ENCODE peak calls at places on chromosomes 12 and 14, in ten cellular contexts. B is HepG2, M is upper lobe of left lung, O is stomach, Z is breast epithelium, V is HL-60, I is SK-N-MC, H is H1, X is prostate gland, S is HCT116. G is an unnamed sample.

GRCh38 chr14:60092516-60092915 is 793 bp downstream of the PCNX4 start:
- DNase-seq in B (peak; percentile 39), M (no peak), O (no peak), Z (no peak), V (no peak), I (no peak), H (no peak), X (peak; percentile 8), S (no peak), G (no peak)

GRCh38 chr14:47485421-47485820 is 190.0 kb downstream of the MDGA2 start:
- DNase-seq in B (no peak), M (no peak), O (no peak), Z (no peak), V (no peak), I (no peak), H (no peak), X (no peak), S (no peak), G (no peak)

GRCh38 chr12:16685107-16685506 is 79.1 kb upstream of the LMO3 start:
- DNase-seq in B (no peak), M (no peak), O (no peak), Z (no peak), V (no peak), I (no peak), H (no peak), X (no peak), S (no peak), G (no peak)

GRCh38 chr12:28014196-28014595 is 41.7 kb upstream of the PTHLH start:
- DNase-seq in B (peak; percentile 5), M (no peak), O (no peak), Z (no peak), V (no peak), I (no peak), H (no peak), X (no peak), S (no peak), G (no peak)

GRCh38 chr12:28631831-28632230 is 441.6 kb downstream of the CCDC91 start:
- DNase-seq in B (no peak), M (no peak), O (no peak), Z (no peak), V (no peak), I (no peak), H (no peak), X (no peak), S (no peak), G (no peak)

GRCh38 chr12:39426636-39427245 is 16.2 kb downstream of the KIF21A start:
- DNase-seq in B (no peak), M (no peak), O (no peak), Z (no peak), V (no peak), I (no peak), H (no peak), X (no peak), S (no peak), G (no peak)

GRCh38 chr12:59388694-59389093 is 207.1 kb upstream of the SLC16A7 start:
- DNase-seq in B (no peak), M (no peak), O (no peak), Z (no peak), V (no peak), I (no peak), H (no peak), X (no peak), S (no peak), G (no peak)

GRCh38 chr12:4416276-4416675 is 29.3 kb downstream of the FGF6 start:
- DNase-seq in B (no peak), M (no peak), O (no peak), Z (no peak), V (no peak), I (no peak), H (no peak), X (no peak), S (no peak), G (no peak)

GRCh38 chr12:118055144-118055557 is 5.8 kb downstream of the WSB2 start:
- DNase-seq in B (peak; percentile 68), M (no peak), O (peak; percentile 43), Z (no peak), V (no peak), I (no peak), H (peak; percentile 79), X (no peak), S (no peak), G (no peak)

GRCh38 chr12:32134144-32134888 is 27.7 kb downstream of the BICD1 start:
- DNase-seq in B (no peak), M (no peak), O (no peak), Z (no peak), V (no peak), I (no peak), H (no peak), X (no peak), S (no peak), G (no peak)

GRCh38 chr14:28375295-28375694 is 391.3 kb upstream of the FOXG1 start:
- DNase-seq in B (no peak), M (no peak), O (no peak), Z (no peak), V (no peak), I (no peak), H (peak; percentile 54), X (no peak), S (no peak), G (no peak)

GRCh38 chr12:116435984-116436383 is 123.2 kb upstream of the MAP1LC3B2 start:
- DNase-seq in B (no peak), M (no peak), O (no peak), Z (no peak), V (no peak), I (no peak), H (no peak), X (no peak), S (no peak), G (no peak)

GRCh38 chr12:116434155-116435065 is 124.8 kb upstream of the MAP1LC3B2 start:
- DNase-seq in B (no peak), M (peak; percentile 85), O (peak; percentile 75), Z (peak; percentile 80), V (peak; percentile 24), I (no peak), H (peak; percentile 61), X (peak; percentile 80), S (peak; percentile 91), G (peak; percentile 92)

GRCh38 chr12:116430911-116431565 is 128.1 kb upstream of the MAP1LC3B2 start:
- DNase-seq in B (no peak), M (no peak), O (no peak), Z (no peak), V (no peak), I (no peak), H (no peak), X (no peak), S (no peak), G (no peak)

GRCh38 chr12:116431677-116432300 is 127.4 kb upstream of the MAP1LC3B2 start:
- DNase-seq in B (no peak), M (no peak), O (no peak), Z (no peak), V (no peak), I (no peak), H (no peak), X (no peak), S (no peak), G (no peak)

GRCh38 chr12:116432321-116432750 is 126.8 kb upstream of the MAP1LC3B2 start:
- DNase-seq in B (no peak), M (no peak), O (no peak), Z (no peak), V (no peak), I (no peak), H (no peak), X (no peak), S (no peak), G (no peak)
- TF ChIP-seq POLR2AphosphoS5 in B (no peak), M (peak; percentile 14), O (no peak), Z (no peak), V (no peak), I (no peak), H (no peak), X (no peak), S (no peak), G (no peak)

GRCh38 chr12:122980192-122981035 is at the start of gene ARL6IP4:
- DNase-seq in B (no peak), M (peak; percentile 95), O (peak; percentile 70), Z (no peak), V (peak; percentile 61), I (no peak), H (peak; percentile 78), X (peak; percentile 48), S (no peak), G (no peak)

GRCh38 chr12:122977655-122978392 is 2.7 kb upstream of the ARL6IP4 start:
- DNase-seq in B (no peak), M (no peak), O (no peak), Z (no peak), V (no peak), I (no peak), H (no peak), X (no peak), S (no peak), G (no peak)

GRCh38 chr12:122978507-122978955 is 1.9 kb upstream of the ARL6IP4 start:
- DNase-seq in B (no peak), M (peak; percentile 81), O (no peak), Z (no peak), V (no peak), I (no peak), H (no peak), X (no peak), S (no peak), G (no peak)

GRCh38 chr12:122979908-122980191 is 631 bp upstream of the ARL6IP4 start:
- DNase-seq in B (no peak), M (no peak), O (no peak), Z (no peak), V (no peak), I (no peak), H (no peak), X (no peak), S (no peak), G (no peak)

GRCh38 chr12:122979001-122979907 is 1.2 kb upstream of the ARL6IP4 start:
- DNase-seq in B (no peak), M (no peak), O (no peak), Z (no peak), V (no peak), I (no peak), H (peak; percentile 49), X (no peak), S (no peak), G (peak; percentile 65)
- H3K4me3 ChIP-seq in B (peak overlapping the region; percentile 97), M (peak overlapping the region; percentile 88), O (peak overlapping the region; percentile 99), Z (peak overlapping the region; percentile 99), V (peak overlapping the region; percentile 75), I (peak overlapping the region; percentile 96), H (peak overlapping the region; percentile 77), X (peak overlapping the region; percentile 95), S (peak overlapping the region; percentile 91), G (peak overlapping the region; percentile 82)

GRCh38 chr14:75648066-75648838 is 12.4 kb downstream of the ERG28 start:
- DNase-seq in B (peak; percentile 98), M (no peak), O (peak; percentile 75), Z (peak; percentile 63), V (no peak), I (no peak), H (no peak), X (peak; percentile 72), S (peak; percentile 54), G (no peak)
- TF ChIP-seq POLR2AphosphoS5 in B (peak; percentile 36), M (peak; percentile 23), O (peak; percentile 51), Z (peak; percentile 34), V (no peak), I (no peak), H (no peak), X (peak; percentile 85), S (peak; percentile 35), G (no peak)

DNA sequence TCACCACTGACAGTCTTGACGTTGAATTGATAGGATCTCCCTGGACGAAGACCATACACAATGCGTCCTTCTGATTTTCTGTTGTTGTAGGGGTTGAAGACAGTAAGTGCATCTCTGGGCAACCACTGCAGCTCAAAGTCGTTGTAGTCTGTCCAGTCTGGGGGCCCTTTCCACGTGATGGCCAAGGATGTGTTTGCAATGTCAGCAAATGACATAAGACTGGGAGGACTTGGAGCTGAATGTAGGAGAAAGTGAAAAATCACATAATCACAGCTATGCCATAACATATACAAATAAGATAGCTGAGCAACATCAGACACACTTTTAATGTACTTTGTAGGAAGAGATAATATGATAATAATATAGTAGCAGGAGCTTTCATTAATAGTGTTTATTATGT is 77.8 kb downstream of the PTPRB start:
- DNase-seq in B (no peak), M (no peak), O (no peak), Z (no peak), V (no peak), I (no peak), H (no peak), X (no peak), S (no peak), G (no peak)
- H3K4me3 ChIP-seq in B (no peak overlapping the region), M (no peak overlapping the region), O (no peak overlapping the region), Z (no peak overlapping the region), V (no peak overlapping the region), I (no peak overlapping the region), H (no peak overlapping the region), X (no peak overlapping the region), S (no peak overlapping the region), G (no peak overlapping the region)

G was measured in suprapubic skin.